ENCODE peak calls at places on chromosomes 11 and 22, in six cellular contexts. U is A549, Z is heart left ventricle, L is adrenal gland, P is Panc1, Q is astrocyte of the spinal cord. D is an unnamed sample.

GRCh38 chr11:31325162-31325561 is 44.4 kb downstream of the DCDC1 start:
- DNase-seq in U (no peak), Z (no peak), L (peak; percentile 22), P (no peak), Q (peak; percentile 57), D (no peak)

GRCh38 chr11:110971110-110971509 is 258.9 kb upstream of the ARHGAP20 start:
- DNase-seq in U (no peak), Z (no peak), L (no peak), P (no peak), Q (peak; percentile 82), D (no peak)

GRCh38 chr11:118002541-118003019 is 16.4 kb downstream of the IL10RA start:
- DNase-seq in U (no peak), Z (peak; percentile 86), L (no peak), P (no peak), Q (no peak), D (no peak)

GRCh38 chr22:29727248-29727551 is 7.4 kb downstream of the CABP7 start:
- DNase-seq in U (peak; percentile 51), Z (peak; percentile 47), L (peak; percentile 54), P (no peak), Q (no peak), D (peak; percentile 71)

GRCh38 chr11:62611705-62612365 is 740 bp downstream of the EML3 start:
- DNase-seq in U (peak; percentile 36), Z (peak; percentile 62), L (peak; percentile 59), P (no peak), Q (peak; percentile 72), D (peak; percentile 66)

GRCh38 chr11:42976636-42977217 is 335.1 kb upstream of the API5 start:
- DNase-seq in U (no peak), Z (no peak), L (no peak), P (no peak), Q (no peak), D (no peak)

GRCh38 chr11:32143378-32143777 is 52.5 kb downstream of the RCN1 start:
- DNase-seq in U (no peak), Z (no peak), L (no peak), P (no peak), Q (no peak), D (no peak)

GRCh38 chr22:37563153-37564081 is 3.1 kb downstream of the CDC42EP1 start:
- DNase-seq in U (peak; percentile 73), Z (peak; percentile 71), L (peak; percentile 94), P (no peak), Q (peak; percentile 96), D (no peak)

GRCh38 chr11:47847892-47848635 is at the start of gene NUP160:
- DNase-seq in U (peak; percentile 79), Z (peak; percentile 90), L (peak; percentile 85), P (no peak), Q (peak; percentile 68), D (peak; percentile 91)

GRCh38 chr22:38454011-38454360 is 1.0 kb downstream of the KCNJ4 start:
- DNase-seq in U (no peak), Z (no peak), L (no peak), P (no peak), Q (no peak), D (no peak)

GRCh38 chr11:19311306-19312030 is 70.7 kb upstream of the E2F8 start:
- DNase-seq in U (peak; percentile 55), Z (peak; percentile 59), L (peak; percentile 85), P (peak; percentile 41), Q (peak; percentile 47), D (peak; percentile 68)

GRCh38 chr22:31075961-31076360 is 5.2 kb upstream of the SMTN start:
- DNase-seq in U (no peak), Z (peak; percentile 96), L (peak; percentile 67), P (no peak), Q (no peak), D (no peak)

GRCh38 chr11:96213500-96213899 is 129.5 kb downstream of the MAML2 start:
- DNase-seq in U (no peak), Z (no peak), L (no peak), P (no peak), Q (peak; percentile 77), D (no peak)

GRCh38 chr11:79400717-79401330 is 40.0 kb downstream of the TENM4 start:
- DNase-seq in U (peak; percentile 22), Z (peak; percentile 32), L (peak; percentile 80), P (no peak), Q (peak; percentile 38), D (peak; percentile 29)

GRCh38 chr11:13667245-13667644 is 1.2 kb upstream of the FAR1 start:
- DNase-seq in U (no peak), Z (no peak), L (no peak), P (no peak), Q (peak; percentile 22), D (peak; percentile 13)

GRCh38 chr11:118892515-118892914 is 8.8 kb downstream of the CXCR5 start:
- DNase-seq in U (no peak), Z (no peak), L (no peak), P (no peak), Q (no peak), D (no peak)

GRCh38 chr11:85844439-85845051 is 10.6 kb upstream of the CCDC83 start:
- DNase-seq in U (peak; percentile 87), Z (no peak), L (no peak), P (no peak), Q (no peak), D (no peak)

GRCh38 chr22:27790396-27791216 is 10.9 kb downstream of the MN1 start:
- DNase-seq in U (no peak), Z (peak; percentile 43), L (no peak), P (no peak), Q (no peak), D (no peak)

DNA sequence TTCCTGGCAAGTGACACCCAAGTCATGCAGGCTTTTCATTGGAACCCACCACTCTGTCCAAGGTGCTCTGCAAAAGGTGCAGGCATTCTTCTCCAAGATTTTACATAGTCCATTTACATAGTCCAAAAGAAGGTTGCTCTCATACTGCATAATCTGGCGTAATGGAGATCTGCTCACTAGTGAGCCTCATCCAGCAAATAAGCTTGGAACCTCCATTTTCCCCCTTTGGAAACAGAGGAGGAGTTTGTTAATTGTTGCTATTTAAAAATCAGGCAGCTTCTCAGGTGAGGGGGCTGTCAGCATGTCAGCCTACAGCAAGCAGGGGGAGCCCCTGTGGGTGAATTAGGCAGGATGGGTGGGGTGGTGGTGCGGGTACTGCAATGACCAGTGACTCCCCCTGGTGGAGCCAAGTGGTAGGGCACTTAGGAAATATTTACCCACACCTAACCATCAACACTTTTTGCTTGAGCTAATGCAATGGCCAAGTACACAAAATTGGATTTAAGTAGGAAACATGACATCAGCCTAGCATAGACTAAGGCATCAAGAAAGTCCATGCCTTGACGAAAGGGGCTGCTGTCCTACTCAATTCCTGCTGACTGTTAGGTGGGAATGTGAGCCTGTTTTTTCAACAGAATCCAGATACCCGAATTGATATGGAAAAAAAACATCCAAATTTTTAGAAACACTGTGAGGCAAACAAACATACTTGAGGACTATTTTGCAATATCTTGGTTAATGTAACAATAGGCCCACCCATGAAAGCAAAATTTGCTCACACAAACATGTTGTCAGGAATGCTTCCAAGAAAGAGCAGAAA is 64.5 kb downstream of the AMBRA1 start:
- DNase-seq in U (peak; percentile 89), Z (peak; percentile 69), L (peak; percentile 73), P (peak; percentile 46), Q (peak; percentile 46), D (peak; percentile 88)
- TF ChIP-seq CTCF in U (peak; percentile 67), Z (peak; percentile 87), L (peak; percentile 88), P (peak; percentile 95), Q (peak; percentile 96), D (peak; percentile 78)

GRCh38 chr11:2555376-2555775 is 110.6 kb downstream of the KCNQ1 start:
- DNase-seq in U (no peak), Z (no peak), L (no peak), P (no peak), Q (no peak), D (no peak)
- TF ChIP-seq CTCF in U (no peak), Z (no peak), L (no peak), P (no peak), Q (no peak), D (no peak)

GRCh38 chr11:15674756-15675155 is 560.0 kb downstream of the INSC start:
- DNase-seq in U (no peak), Z (no peak), L (no peak), P (no peak), Q (no peak), D (no peak)
- TF ChIP-seq CTCF in U (no peak), Z (no peak), L (no peak), P (no peak), Q (no peak), D (no peak)

DNA sequence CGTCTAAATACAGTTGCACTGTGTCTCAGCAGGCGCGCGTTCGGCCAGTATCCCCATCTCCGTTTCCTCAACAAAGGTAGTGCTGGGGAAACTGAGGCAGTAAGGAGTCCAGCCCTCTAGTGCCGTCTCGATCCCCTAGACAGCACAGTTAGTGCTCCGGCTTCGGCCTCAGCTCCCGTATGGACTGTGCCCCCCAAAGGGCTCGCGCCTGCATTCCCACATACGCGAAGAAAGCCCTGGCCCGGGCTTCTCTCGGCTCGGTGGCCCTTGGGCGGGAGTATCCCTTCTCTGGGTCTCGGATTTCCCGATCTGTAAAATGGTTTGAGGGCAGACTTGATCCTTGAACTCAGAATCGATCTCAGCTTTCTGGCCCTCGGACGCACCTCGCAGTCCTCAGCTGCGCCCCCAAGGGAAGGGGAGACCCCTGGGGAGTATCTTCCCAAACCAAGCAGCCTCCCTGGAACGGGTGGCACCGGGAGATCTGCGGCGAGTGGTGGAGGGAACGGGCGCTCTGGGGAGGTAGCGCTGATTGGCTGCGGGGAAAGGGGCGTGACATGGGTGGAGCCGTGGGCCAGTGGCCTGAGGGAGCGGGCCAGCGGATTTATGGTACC is 759 bp upstream of the PEX16 start:
- DNase-seq in U (peak; percentile 91), Z (peak; percentile 86), L (peak; percentile 88), P (peak; percentile 33), Q (peak; percentile 64), D (peak; percentile 86)
- TF ChIP-seq CTCF in U (no peak), Z (no peak), L (no peak), P (no peak), Q (no peak), D (no peak)

DNA sequence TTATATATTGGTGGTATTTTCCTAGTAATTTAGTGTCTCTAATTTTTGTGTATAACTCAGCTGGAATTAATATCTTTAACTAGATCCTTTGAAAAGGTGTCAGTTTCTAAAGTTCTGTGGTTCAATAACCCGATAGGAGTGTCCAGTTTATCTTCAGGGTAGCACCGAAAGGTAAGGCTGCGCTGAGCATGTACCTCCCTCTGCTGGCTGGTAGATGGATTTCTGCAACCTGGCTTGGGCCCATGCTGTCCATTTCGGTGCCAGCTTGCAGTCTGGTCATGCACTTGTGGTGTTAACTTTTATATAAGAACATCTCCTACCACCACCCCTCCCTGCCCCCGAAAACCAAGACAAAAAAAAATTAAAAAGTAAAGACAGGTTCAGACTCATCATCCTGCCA is 24.7 kb downstream of the EXT2 start:
- DNase-seq in U (peak; percentile 18), Z (peak; percentile 35), L (no peak), P (no peak), Q (no peak), D (no peak)
- TF ChIP-seq CTCF in U (no peak), Z (peak; percentile 61), L (peak; percentile 14), P (peak; percentile 64), Q (peak; percentile 40), D (no peak)

GRCh38 chr11:68840661-68841653 is 759 bp downstream of the CPT1A start:
- DNase-seq in U (no peak), Z (peak; percentile 75), L (peak; percentile 71), P (no peak), Q (peak; percentile 34), D (peak; percentile 47)

GRCh38 chr11:68837583-68838571 is 3.8 kb downstream of the CPT1A start:
- DNase-seq in U (no peak), Z (no peak), L (no peak), P (no peak), Q (no peak), D (no peak)

GRCh38 chr11:68838572-68838964 is 3.1 kb downstream of the CPT1A start:
- DNase-seq in U (no peak), Z (peak; percentile 55), L (peak; percentile 67), P (no peak), Q (no peak), D (no peak)

GRCh38 chr11:68839953-68840641 is 1.6 kb downstream of the CPT1A start:
- DNase-seq in U (no peak), Z (no peak), L (no peak), P (no peak), Q (peak; percentile 44), D (no peak)

GRCh38 chr11:68839054-68839865 is 2.5 kb downstream of the CPT1A start:
- DNase-seq in U (peak; percentile 94), Z (peak; percentile 97), L (peak; percentile 97), P (no peak), Q (peak; percentile 95), D (peak; percentile 89)
- TF ChIP-seq CTCF in U (no peak), Z (no peak), L (peak; percentile 10), P (no peak), Q (no peak), D (no peak)

D was measured in GM10248.